ENCODE peak calls at places on chromosome 5, in ten cellular contexts. H is PC-9, M is fibroblast of lung, P is cardiac muscle cell, B is heart right ventricle, W is OCI-LY7, S is Peyer's patch, K is Caco-2, O is transverse colon, Z is keratinocyte. J is an unnamed sample. For H3K9me3 and H3K4me1, the result is how much of the 10 kb centered on the place peaks cover.

GRCh38 chr5:1265026-1265425 is 29.8 kb downstream of the TERT start:
- DNase-seq in Z (no peak), S (no peak), W (no peak), O (no peak), M (no peak), P (no peak), B (no peak), H (no peak), K (no peak), J (no peak)

GRCh38 chr5:180098526-180098925 is 27.0 kb upstream of the RNF130 start:
- DNase-seq in K (no peak), Z (no peak), H (no peak), M (no peak), B (no peak), S (peak), P (no peak), W (no peak), O (no peak), J (no peak)

GRCh38 chr5:163106098-163106497 is 331.3 kb upstream of the CCNG1 start:
- DNase-seq in P (no peak), K (no peak), H (no peak), O (no peak), Z (no peak), W (no peak), S (no peak), M (no peak), B (no peak), J (no peak)

GRCh38 chr5:15452780-15453179 is 47.2 kb upstream of the FBXL7 start:
- DNase-seq in K (no peak), O (no peak), Z (no peak), M (no peak), W (no peak), P (peak), H (no peak), S (no peak), B (no peak), J (no peak)

GRCh38 chr5:140318778-140319177 is 15.9 kb upstream of the PFDN1 start:
- DNase-seq in O (no peak), M (no peak), B (no peak), Z (no peak), P (no peak), H (no peak), W (no peak), S (peak), K (no peak), J (no peak)

GRCh38 chr5:52504584-52505240 is 283.0 kb upstream of the ITGA1 start:
- DNase-seq in H (no peak), M (no peak), S (no peak), K (no peak), O (no peak), Z (no peak), P (no peak), B (no peak), W (no peak), J (no peak)

GRCh38 chr5:150186137-150186536 is 3.7 kb upstream of the SLC6A7 start:
- DNase-seq in H (no peak), S (peak), P (no peak), B (no peak), W (no peak), K (no peak), M (no peak), O (no peak), Z (no peak), J (no peak)

GRCh38 chr5:168712280-168712924 is 133.2 kb upstream of the PANK3 start:
- DNase-seq in K (no peak), M (peak), S (no peak), W (no peak), B (peak), P (peak), O (no peak), H (peak), Z (peak), J (peak)

GRCh38 chr5:138641547-138642298 is 66.5 kb upstream of the HSPA9 start:
- DNase-seq in S (peak), P (peak), K (peak), B (peak), W (peak), M (peak), H (peak), O (peak), Z (no peak), J (peak)

GRCh38 chr5:128534729-128535128 is 3.3 kb downstream of the FBN2 start:
- DNase-seq in S (no peak), K (no peak), O (no peak), P (peak), M (peak), Z (peak), H (peak), B (peak), W (no peak), J (no peak)

GRCh38 chr5:96763012-96763411 is 44.7 kb downstream of the ERAP1 start:
- DNase-seq in M (peak), S (no peak), K (no peak), B (no peak), P (no peak), O (no peak), W (no peak), Z (no peak), H (no peak), J (no peak)

GRCh38 chr5:161966544-161966943 is 101.0 kb upstream of the GABRG2 start:
- DNase-seq in P (no peak), K (no peak), M (no peak), W (peak), B (no peak), S (no peak), O (no peak), Z (no peak), H (no peak), J (no peak)

GRCh38 chr5:159097461-159098284 is 2.0 kb downstream of the EBF1 start:
- DNase-seq in S (peak), B (peak), P (peak), M (peak), H (no peak), Z (no peak), O (no peak), K (no peak), W (peak), J (peak)

GRCh38 chr5:39194466-39195136 is 24.8 kb downstream of the FYB1 start:
- DNase-seq in Z (no peak), P (peak), S (no peak), K (peak), O (no peak), W (no peak), H (peak), B (no peak), M (peak), J (no peak)

GRCh38 chr5:121100931-121101330 is 636.8 kb downstream of the PRR16 start:
- DNase-seq in S (no peak), P (no peak), Z (no peak), K (no peak), B (no peak), O (no peak), M (no peak), W (no peak), H (no peak), J (no peak)

GRCh38 chr5:78253201-78253600 is 41.3 kb downstream of the AP3B1 start:
- DNase-seq in P (peak), M (no peak), Z (no peak), O (no peak), S (no peak), W (no peak), H (no peak), B (no peak), K (no peak), J (no peak)
- H3K9me3 ChIP-seq in P (under half), M (under half), Z (under half), O (under half), S (under half), W (under half), H (under half), B (under half), K (under half), J (under half)

GRCh38 chr5:125491986-125492385 is 745.5 kb upstream of the ZNF608 start:
- DNase-seq in W (no peak), S (no peak), M (no peak), Z (no peak), H (no peak), B (no peak), K (no peak), O (no peak), P (peak), J (no peak)

GRCh38 chr5:125492977-125493376 is 746.5 kb upstream of the ZNF608 start:
- DNase-seq in K (no peak), M (no peak), Z (no peak), H (no peak), O (no peak), B (no peak), W (no peak), S (no peak), P (peak), J (no peak)

GRCh38 chr5:125497651-125498050 is 751.2 kb upstream of the ZNF608 start:
- DNase-seq in P (no peak), Z (no peak), S (no peak), M (no peak), H (no peak), B (no peak), K (no peak), O (no peak), W (no peak), J (no peak)

GRCh38 chr5:125499969-125500368 is 753.5 kb upstream of the ZNF608 start:
- DNase-seq in O (no peak), Z (no peak), B (no peak), S (no peak), K (no peak), M (no peak), W (no peak), P (no peak), H (no peak), J (no peak)

GRCh38 chr5:125496393-125496792 is 750.0 kb upstream of the ZNF608 start:
- DNase-seq in Z (no peak), K (no peak), W (no peak), O (no peak), M (no peak), S (no peak), H (no peak), B (no peak), P (no peak), J (no peak)
- H3K4me1 ChIP-seq in Z (under half), K (under half), W (under half), O (under half), M (under half), S (under half), H (under half), B (under half), P (under half), J (under half)

GRCh38 chr5:4551034-4551433 is 589.1 kb upstream of the ADAMTS16 start:
- DNase-seq in O (no peak), H (no peak), P (no peak), W (no peak), S (no peak), B (no peak), K (no peak), M (no peak), Z (no peak), J (no peak)

GRCh38 chr5:4553968-4554367 is 586.2 kb upstream of the ADAMTS16 start:
- DNase-seq in M (no peak), W (no peak), H (no peak), O (no peak), B (no peak), Z (no peak), P (no peak), S (no peak), K (no peak), J (no peak)

GRCh38 chr5:4561403-4561802 is 578.7 kb upstream of the ADAMTS16 start:
- DNase-seq in H (no peak), W (no peak), Z (no peak), P (no peak), K (no peak), S (no peak), B (no peak), O (no peak), M (no peak), J (no peak)

GRCh38 chr5:4553130-4553529 is 587.0 kb upstream of the ADAMTS16 start:
- DNase-seq in H (no peak), S (no peak), M (no peak), O (no peak), P (no peak), Z (no peak), K (no peak), B (no peak), W (no peak), J (no peak)

DNA sequence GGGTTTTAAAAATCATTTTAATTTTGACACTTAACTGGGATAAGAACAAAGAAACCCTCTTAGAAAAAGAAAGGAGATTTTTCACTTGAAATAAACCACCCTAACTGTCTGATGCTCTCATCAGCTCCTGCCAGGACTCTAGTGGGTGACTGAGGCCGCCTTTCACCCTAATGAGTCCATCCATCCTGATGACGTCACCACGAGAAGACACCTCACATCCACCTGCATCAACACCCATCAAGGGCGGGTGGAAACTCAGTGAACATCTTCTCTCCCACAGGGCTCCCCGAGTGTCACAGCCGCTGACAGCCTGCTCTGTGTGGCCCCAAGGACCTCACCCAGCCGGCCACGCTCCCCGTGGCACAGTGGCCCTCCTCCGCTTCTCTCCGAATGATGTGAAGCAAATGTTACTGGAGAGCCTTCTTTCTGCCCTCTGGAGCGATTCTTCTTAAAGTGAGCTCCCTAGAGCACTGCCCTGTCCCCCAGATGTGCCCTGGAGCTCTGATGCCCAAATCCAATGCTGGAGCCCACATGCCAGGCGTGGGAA is 584.3 kb upstream of the ADAMTS16 start:
- DNase-seq in W (no peak), K (no peak), M (no peak), S (no peak), B (no peak), O (no peak), H (no peak), P (no peak), Z (no peak), J (no peak)
- H3K9me3 ChIP-seq in W (under half), K (under half), M (under half), S (under half), B (under half), O (under half), H (under half), P (under half), Z (under half), J (under half)

DNA sequence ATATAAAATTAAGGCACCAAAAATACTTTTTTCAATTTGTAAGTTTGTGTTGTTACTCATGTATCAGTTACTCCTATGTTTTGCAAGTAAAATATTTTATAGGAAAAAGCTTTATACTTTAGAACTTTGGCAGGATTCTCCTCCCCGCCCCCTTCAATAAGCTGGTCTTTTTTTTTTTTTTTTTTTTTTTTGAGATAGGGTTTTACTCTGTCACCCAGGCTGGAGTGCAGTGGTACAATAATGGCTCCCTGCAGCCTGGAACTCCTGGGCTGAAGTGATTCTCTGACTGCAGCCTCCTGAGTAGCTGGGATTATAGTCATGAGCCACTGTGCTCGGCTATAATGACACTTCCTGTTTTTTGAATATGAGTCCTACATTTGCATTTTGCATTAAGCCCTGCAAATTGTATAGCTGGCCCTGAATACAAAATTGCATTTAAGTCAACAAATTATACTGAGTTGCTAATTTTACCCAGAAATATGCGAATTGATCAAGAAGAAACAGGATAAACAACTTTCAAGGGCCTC is 192.9 kb downstream of the PIK3R1 start:
- DNase-seq in B (no peak), O (no peak), W (no peak), H (no peak), K (no peak), P (no peak), Z (no peak), S (no peak), M (no peak), J (no peak)
- H3K4me1 ChIP-seq in B (under half), O (under half), W (under half), H (under half), K (under half), P (under half), Z (under half), S (under half), M (under half), J (under half)

GRCh38 chr5:141389153-141390042 is 1.9 kb downstream of the PCDHGB4 start:
- DNase-seq in S (no peak), B (no peak), M (no peak), Z (no peak), H (no peak), O (no peak), W (no peak), P (no peak), K (no peak), J (no peak)

GRCh38 chr5:141388661-141389060 is 1.2 kb downstream of the PCDHGB4 start:
- DNase-seq in M (no peak), O (no peak), H (no peak), P (no peak), S (no peak), W (no peak), Z (no peak), K (no peak), B (no peak), J (no peak)

GRCh38 chr5:141393267-141393666 is 834 bp downstream of the PCDHGA8 start:
- DNase-seq in B (no peak), W (no peak), Z (no peak), S (no peak), M (no peak), P (no peak), O (no peak), K (no peak), H (no peak), J (no peak)

GRCh38 chr5:141398608-141399007 is 861 bp downstream of the PCDHGB5 start:
- DNase-seq in P (no peak), M (no peak), O (no peak), W (no peak), Z (no peak), K (no peak), B (no peak), H (no peak), S (no peak), J (no peak)

GRCh38 chr5:141392429-141393198 is at the start of gene PCDHGA8:
- DNase-seq in S (no peak), K (no peak), W (peak), O (no peak), P (no peak), B (no peak), H (no peak), Z (no peak), M (peak), J (no peak)
- H3K9me3 ChIP-seq in S (under half), K (under half), W (under half), O (half or more), P (under half), B (half or more), H (under half), Z (under half), M (under half), J (under half)

GRCh38 chr5:174617285-174617684 is 107.1 kb upstream of the MSX2 start:
- DNase-seq in S (no peak), B (no peak), K (no peak), O (no peak), Z (no peak), M (no peak), H (no peak), W (no peak), P (no peak), J (no peak)
- H3K4me1 ChIP-seq in S (under half), B (under half), K (half or more), O (under half), Z (under half), M (under half), H (under half), W (under half), P (under half), J (under half)

DNA sequence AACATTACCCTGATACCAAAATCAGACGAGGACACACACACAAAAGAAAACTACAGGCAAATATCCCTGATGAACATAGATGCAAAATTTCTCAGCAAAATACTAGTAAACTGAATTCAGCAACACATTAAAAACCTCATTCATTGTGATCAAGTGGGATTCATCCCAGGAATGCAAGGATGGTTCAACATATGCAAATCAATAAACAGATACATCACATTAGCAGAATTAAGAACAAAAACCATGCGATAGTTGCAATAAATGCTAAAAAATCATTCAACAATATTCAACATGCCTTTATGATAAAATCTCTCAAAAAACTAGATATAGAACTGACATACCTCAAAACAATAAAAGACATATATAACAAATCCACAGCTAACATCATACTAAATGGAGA is 36.9 kb upstream of the TNPO1 start:
- DNase-seq in H (no peak), B (no peak), P (no peak), O (no peak), M (no peak), Z (no peak), K (no peak), S (no peak), W (no peak), J (no peak)
- H3K9me3 ChIP-seq in H (under half), B (under half), P (under half), O (under half), M (under half), Z (under half), K (under half), S (under half), W (under half), J (under half)

GRCh38 chr5:143396353-143396940 is 7.0 kb downstream of the NR3C1 start:
- DNase-seq in H (no peak), B (no peak), O (no peak), K (no peak), W (no peak), M (no peak), P (no peak), Z (no peak), S (no peak), J (no peak)
- H3K4me1 ChIP-seq in H (half or more), B (half or more), O (under half), K (under half), W (half or more), M (under half), P (under half), Z (under half), S (under half), J (under half)

GRCh38 chr5:166382031-166382430 is 1909.4 kb upstream of the WWC1 start:
- DNase-seq in P (no peak), K (no peak), H (no peak), S (no peak), W (no peak), O (no peak), B (no peak), M (no peak), Z (no peak), J (no peak)

GRCh38 chr5:166379515-166379914 is 1911.9 kb upstream of the WWC1 start:
- DNase-seq in Z (no peak), K (no peak), H (no peak), P (no peak), S (no peak), B (no peak), W (no peak), O (no peak), M (no peak), J (no peak)

GRCh38 chr5:166373817-166374216 is 1917.6 kb upstream of the WWC1 start:
- DNase-seq in Z (no peak), H (no peak), P (no peak), M (no peak), O (no peak), B (no peak), K (no peak), W (no peak), S (no peak), J (no peak)

DNA sequence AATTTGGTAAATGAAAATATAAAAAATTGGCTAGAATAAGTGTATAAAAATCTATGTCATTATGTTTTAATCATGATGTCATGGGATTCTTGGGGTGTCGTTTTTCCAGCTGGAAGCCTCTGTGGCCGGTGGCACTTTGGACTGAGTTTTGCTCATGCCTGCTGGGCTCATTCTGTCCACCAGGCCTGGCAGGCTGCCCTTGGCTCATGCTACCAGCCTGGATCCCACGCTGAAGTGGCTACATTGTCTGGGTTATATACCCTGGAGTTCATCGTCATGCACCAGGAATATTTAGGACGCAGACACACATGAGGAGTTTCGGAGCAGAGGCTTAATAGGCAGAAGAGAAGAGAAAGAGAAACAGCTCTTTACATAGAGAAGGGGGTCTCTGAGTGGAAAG is 1913.7 kb upstream of the WWC1 start:
- DNase-seq in H (no peak), W (no peak), S (no peak), P (no peak), O (no peak), B (no peak), Z (no peak), M (no peak), K (no peak), J (no peak)
- H3K9me3 ChIP-seq in H (under half), W (under half), S (under half), P (under half), O (under half), B (under half), Z (under half), M (under half), K (under half), J (under half)

J was measured in SJSA1.